ENCODE peak calls at places on chromosomes 4 and X, in six cellular contexts. B, P, D, U, V and A are unnamed samples. For H3K4me1, the result is how much of the 10 kb centered on the place peaks cover.

GRCh38 chr4:8849266-8850073 is 22.2 kb downstream of the HMX1 start:
- DNase-seq in B (no peak), P (no peak), D (no peak), U (no peak), V (no peak), A (no peak)

GRCh38 chr4:30973993-30974392 is 253.8 kb downstream of the PCDH7 start:
- DNase-seq in B (no peak), P (no peak), D (no peak), U (no peak), V (no peak), A (no peak)

GRCh38 chrX:133776072-133776471 is 209.3 kb downstream of the GPC3 start:
- DNase-seq in B (peak), P (peak), D (no peak), U (no peak), V (no peak), A (peak)

GRCh38 chr4:7957113-7957656 is 17.5 kb upstream of the AFAP1 start:
- DNase-seq in B (no peak), P (no peak), D (no peak), U (no peak), V (no peak), A (no peak)

GRCh38 chr4:6180841-6181631 is 19.3 kb downstream of the JAKMIP1 start:
- DNase-seq in B (no peak), P (no peak), D (no peak), U (no peak), V (no peak), A (no peak)

GRCh38 chr4:141962486-141962885 is 326.1 kb downstream of the IL15 start:
- DNase-seq in B (no peak), P (no peak), D (no peak), U (no peak), V (no peak), A (no peak)

GRCh38 chrX:17805120-17805519 is 56.0 kb downstream of the RAI2 start:
- DNase-seq in B (no peak), P (no peak), D (no peak), U (no peak), V (no peak), A (no peak)

GRCh38 chr4:113683143-113683542 is 78.4 kb downstream of the CAMK2D start:
- DNase-seq in B (peak), P (no peak), D (no peak), U (peak), V (no peak), A (no peak)

GRCh38 chrX:46953597-46953996 is 41.4 kb downstream of the JADE3 start:
- DNase-seq in B (peak), P (no peak), D (no peak), U (no peak), V (no peak), A (no peak)

GRCh38 chr4:153488006-153488718 is 22.0 kb downstream of the TMEM131L start:
- DNase-seq in B (no peak), P (no peak), D (peak), U (peak), V (no peak), A (no peak)

GRCh38 chr4:127203561-127204260 is 429.0 kb upstream of the INTU start:
- DNase-seq in B (no peak), P (no peak), D (peak), U (peak), V (peak), A (peak)

GRCh38 chr4:6288871-6289270 is 19.2 kb downstream of the WFS1 start:
- DNase-seq in B (no peak), P (no peak), D (no peak), U (no peak), V (no peak), A (no peak)

GRCh38 chrX:12896935-12897334 is 9.5 kb upstream of the TLR8 start:
- DNase-seq in B (no peak), P (no peak), D (no peak), U (no peak), V (no peak), A (no peak)

GRCh38 chr4:30653291-30653690 is 66.9 kb upstream of the PCDH7 start:
- DNase-seq in B (no peak), P (no peak), D (no peak), U (no peak), V (no peak), A (no peak)

GRCh38 chrX:101993335-101993734 is 61.5 kb upstream of the ZMAT1 start:
- DNase-seq in B (no peak), P (no peak), D (no peak), U (no peak), V (no peak), A (no peak)

GRCh38 chr4:99411041-99411440 is 24.1 kb downstream of the ADH7 start:
- DNase-seq in B (no peak), P (no peak), D (no peak), U (peak), V (no peak), A (no peak)

GRCh38 chr4:158805628-158806471 is 37.0 kb downstream of the FNIP2 start:
- DNase-seq in B (peak), P (no peak), D (no peak), U (peak), V (peak), A (no peak)

GRCh38 chr4:151227731-151228130 is 49.2 kb upstream of the PRSS48 start:
- DNase-seq in B (peak), P (peak), D (peak), U (peak), V (peak), A (peak)

GRCh38 chrX:126929071-126929470 is 109.5 kb downstream of the PRR32 start:
- DNase-seq in B (no peak), P (no peak), D (no peak), U (no peak), V (no peak), A (no peak)

GRCh38 chr4:183012862-183013855 is 85.9 kb upstream of the WWC2 start:
- DNase-seq in B (no peak), P (no peak), D (no peak), U (no peak), V (peak), A (no peak)

GRCh38 chr4:58166496-58166895 is 1056.3 kb upstream of the IGFBP7 start:
- DNase-seq in B (no peak), P (peak), D (no peak), U (no peak), V (no peak), A (no peak)

GRCh38 chrX:17077349-17077748 is 130.9 kb downstream of the REPS2 start:
- DNase-seq in B (no peak), P (no peak), D (no peak), U (no peak), V (no peak), A (no peak)

GRCh38 chr4:144649646-144650045 is 3.7 kb downstream of the HHIP start:
- DNase-seq in B (no peak), P (no peak), D (no peak), U (no peak), V (no peak), A (no peak)

GRCh38 chr4:30904593-30904992 is 184.4 kb downstream of the PCDH7 start:
- DNase-seq in B (peak), P (no peak), D (no peak), U (no peak), V (no peak), A (no peak)

GRCh38 chr4:87911252-87911774 is 64.2 kb upstream of the SPP1 start:
- DNase-seq in B (no peak), P (no peak), D (no peak), U (no peak), V (no peak), A (peak)

GRCh38 chr4:125044886-125045285 is 269.9 kb upstream of the FAT4 start:
- DNase-seq in B (no peak), P (no peak), D (peak), U (no peak), V (no peak), A (no peak)

GRCh38 chr4:99648321-99648720 is 9.3 kb downstream of the C4orf54 start:
- DNase-seq in B (no peak), P (no peak), D (no peak), U (no peak), V (no peak), A (no peak)

GRCh38 chr4:55396305-55397023 is 707 bp downstream of the TMEM165 start:
- DNase-seq in B (peak), P (peak), D (peak), U (peak), V (peak), A (peak)

GRCh38 chr4:166277851-166278250 is 404.8 kb downstream of the TLL1 start:
- DNase-seq in B (no peak), P (no peak), D (peak), U (no peak), V (no peak), A (peak)

GRCh38 chrX:16772460-16772859 is 13.8 kb upstream of the TXLNG start:
- DNase-seq in B (peak), P (no peak), D (no peak), U (no peak), V (no peak), A (no peak)

GRCh38 chr4:140091305-140091704 is 62.7 kb downstream of the MAML3 start:
- DNase-seq in B (no peak), P (no peak), D (no peak), U (no peak), V (peak), A (no peak)
- H3K4me1 ChIP-seq in B (under half), P (half or more), D (under half), U (under half), V (under half), A (under half)

GRCh38 chr4:76215120-76215519 is 1.5 kb upstream of the SCARB2 start:
- DNase-seq in B (peak), P (no peak), D (no peak), U (no peak), V (no peak), A (no peak)
- H3K4me1 ChIP-seq in B (half or more), P (half or more), D (under half), U (under half), V (under half), A (under half)

DNA sequence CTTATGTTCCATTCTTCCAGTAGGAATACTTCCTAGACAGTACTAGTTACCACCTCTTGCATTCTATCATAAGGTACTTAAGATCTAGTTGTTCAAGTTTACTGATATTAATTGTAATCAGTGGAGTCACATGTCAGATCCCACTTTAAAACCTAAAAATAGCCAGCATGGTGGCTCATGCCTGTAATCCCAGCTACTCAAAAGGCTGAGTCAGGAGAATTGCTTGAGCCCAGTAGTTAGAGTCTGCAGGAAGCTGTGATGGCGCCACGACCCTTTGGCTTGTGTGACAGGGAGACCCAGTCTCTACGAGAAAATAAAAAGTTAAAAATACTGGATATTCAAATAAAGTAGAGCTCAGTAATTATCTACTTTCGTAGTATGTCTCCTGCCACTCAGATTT is 57.7 kb downstream of the MAD2L1 start:
- DNase-seq in B (no peak), P (no peak), D (no peak), U (no peak), V (no peak), A (no peak)
- H3K4me1 ChIP-seq in B (under half), P (under half), D (under half), U (under half), V (under half), A (under half)

GRCh38 chrX:154739952-154740351 is 10.9 kb downstream of the GAB3 start:
- DNase-seq in B (no peak), P (no peak), D (no peak), U (no peak), V (no peak), A (no peak)
- H3K4me1 ChIP-seq in B (under half), P (half or more), D (under half), U (under half), V (under half), A (under half)

GRCh38 chrX:15563056-15563455 is 37.7 kb downstream of the ACE2 start:
- DNase-seq in B (peak), P (no peak), D (no peak), U (no peak), V (no peak), A (no peak)
- H3K4me1 ChIP-seq in B (under half), P (under half), D (under half), U (under half), V (under half), A (under half)

GRCh38 chrX:24391843-24392242 is 31.4 kb downstream of the SUPT20HL1 start:
- DNase-seq in B (no peak), P (no peak), D (no peak), U (no peak), V (no peak), A (no peak)
- H3K4me1 ChIP-seq in B (under half), P (under half), D (under half), U (under half), V (under half), A (under half)

GRCh38 chr4:2802618-2803531 is 10.0 kb downstream of the SH3BP2 start:
- DNase-seq in B (peak), P (peak), D (no peak), U (no peak), V (no peak), A (no peak)
- H3K4me1 ChIP-seq in B (half or more), P (half or more), D (under half), U (under half), V (under half), A (half or more)

DNA sequence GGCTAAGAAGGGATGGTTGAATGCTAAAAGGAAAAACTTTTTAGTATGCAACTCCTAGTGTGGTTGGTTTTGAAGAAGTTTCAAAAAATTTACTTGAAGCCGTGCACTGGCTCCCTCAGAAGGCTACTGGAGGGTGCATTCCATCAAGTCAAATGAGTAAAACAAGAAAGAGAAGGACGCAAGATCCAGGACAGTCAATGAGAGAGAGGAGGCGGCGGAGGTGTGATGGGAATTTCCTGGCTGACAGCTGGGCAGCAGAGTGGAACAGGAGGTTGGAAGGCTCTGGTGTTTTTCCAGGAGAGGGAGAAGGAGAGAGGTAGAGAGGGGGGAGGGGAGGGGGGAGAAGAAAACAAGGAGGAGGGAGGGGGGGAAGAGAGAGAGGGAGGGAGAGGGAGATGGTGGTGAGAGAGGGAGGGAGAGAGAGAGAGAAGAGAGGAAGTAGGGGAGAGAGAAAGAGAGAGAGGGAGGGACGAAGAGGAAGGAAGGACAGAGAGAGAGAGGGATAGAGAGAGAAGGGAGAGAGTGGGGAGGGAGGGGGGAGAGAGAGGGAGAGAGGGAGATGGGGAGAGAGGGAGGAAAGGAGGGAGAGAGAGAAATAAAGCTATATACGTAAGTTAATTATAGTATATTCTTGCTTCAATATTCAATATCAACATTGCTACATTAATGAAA is 126.4 kb downstream of the SH3KBP1 start:
- DNase-seq in B (no peak), P (no peak), D (peak), U (no peak), V (no peak), A (no peak)
- H3K4me1 ChIP-seq in B (under half), P (under half), D (under half), U (under half), V (under half), A (under half)

GRCh38 chrX:154093965-154094364 is 3.6 kb downstream of the MECP2 start:
- DNase-seq in B (no peak), P (no peak), D (no peak), U (no peak), V (no peak), A (no peak)
- H3K4me1 ChIP-seq in B (under half), P (half or more), D (under half), U (under half), V (under half), A (under half)

GRCh38 chr4:122588453-122589238 is 32.2 kb downstream of the IL21 start:
- DNase-seq in B (no peak), P (no peak), D (peak), U (no peak), V (peak), A (peak)
- H3K4me1 ChIP-seq in B (under half), P (under half), D (under half), U (under half), V (under half), A (under half)